ENCODE peak calls at places on chromosomes 11 and 22, in ten cellular contexts. M is activated naive CD4-positive, alpha-beta T cell treated with Interleukin-2 at 50 U/mL for 16 hours; H is activated T-cell treated with anti-CD3 and anti-CD28 coated beads, Interleukin-2, amount 50 U/mL, for 72 hours; B is cardiac fibroblast; R is stimulated activated CD4-positive, alpha-beta T cell treated with anti-CD3 and anti-CD28 coated beads, TNF-alpha, amount 100 ng/mL, for 1 hour; G is KG1; W is AG04450; U is NCI-H748 treated with DMSO at 0.1 percent for 48 hours; A is GM23338; S is lung. Y is an unnamed sample.
A peak's percentile ranks its signal among the peaks of the same experiment; 100 is the strongest.

GRCh38 chr11:9092846-9093778 is 1.7 kb upstream of the SCUBE2 start:
- DNase-seq in M (no peak), H (no peak), B (peak; percentile 6), R (no peak), G (no peak), W (no peak), U (no peak), A (no peak), S (no peak), Y (no peak)

GRCh38 chr11:134763030-134763388 is 351.0 kb upstream of the B3GAT1 start:
- DNase-seq in M (no peak), H (no peak), B (no peak), R (no peak), G (no peak), W (no peak), U (no peak), A (no peak), S (no peak), Y (no peak)

GRCh38 chr11:34203377-34203801 is 98.0 kb downstream of the NAT10 start:
- DNase-seq in M (no peak), H (no peak), B (no peak), R (no peak), G (no peak), W (no peak), U (no peak), A (no peak), S (no peak), Y (peak; percentile 40)

GRCh38 chr11:64036081-64037026 is 623 bp downstream of the FLRT1 start:
- DNase-seq in M (no peak), H (no peak), B (peak; percentile 37), R (no peak), G (peak; percentile 25), W (no peak), U (no peak), A (peak; percentile 54), S (no peak), Y (no peak)

GRCh38 chr22:44450503-44450902 is 47.5 kb downstream of the RTL6 start:
- DNase-seq in M (no peak), H (no peak), B (no peak), R (no peak), G (no peak), W (no peak), U (no peak), A (no peak), S (no peak), Y (no peak)

GRCh38 chr11:125441648-125442410 is 54.2 kb downstream of the FEZ1 start:
- DNase-seq in M (no peak), H (no peak), B (no peak), R (no peak), G (no peak), W (no peak), U (no peak), A (peak; percentile 83), S (no peak), Y (peak; percentile 74)

GRCh38 chr11:34178422-34178821 is 73.0 kb downstream of the NAT10 start:
- DNase-seq in M (no peak), H (no peak), B (no peak), R (no peak), G (no peak), W (no peak), U (no peak), A (no peak), S (no peak), Y (no peak)

GRCh38 chr11:97461934-97462333 is 1072.1 kb downstream of the JRKL start:
- DNase-seq in M (no peak), H (no peak), B (no peak), R (no peak), G (no peak), W (no peak), U (no peak), A (no peak), S (no peak), Y (no peak)

GRCh38 chr22:46746192-46746591 is 8.1 kb upstream of the CERK start:
- DNase-seq in M (no peak), H (no peak), B (no peak), R (no peak), G (no peak), W (no peak), U (no peak), A (no peak), S (no peak), Y (no peak)

GRCh38 chr11:121391914-121392313 is 60.2 kb upstream of the SORL1 start:
- DNase-seq in M (no peak), H (no peak), B (no peak), R (no peak), G (no peak), W (no peak), U (no peak), A (no peak), S (peak; percentile 48), Y (no peak)

GRCh38 chr11:58674609-58675008 is 52.1 kb downstream of the CNTF start:
- DNase-seq in M (no peak), H (no peak), B (no peak), R (no peak), G (no peak), W (no peak), U (no peak), A (no peak), S (no peak), Y (no peak)

GRCh38 chr11:64055077-64055476 is 19.3 kb downstream of the FLRT1 start:
- DNase-seq in M (no peak), H (no peak), B (no peak), R (no peak), G (no peak), W (no peak), U (no peak), A (no peak), S (no peak), Y (peak; percentile 25)

GRCh38 chr11:78840623-78841022 is 266.0 kb upstream of the NARS2 start:
- DNase-seq in M (no peak), H (no peak), B (peak; percentile 46), R (no peak), G (no peak), W (peak; percentile 48), U (no peak), A (no peak), S (no peak), Y (no peak)

GRCh38 chr22:40107756-40108437 is 69.8 kb upstream of the TNRC6B start:
- DNase-seq in M (peak; percentile 15), H (peak; percentile 40), B (peak; percentile 42), R (no peak), G (peak; percentile 48), W (no peak), U (no peak), A (no peak), S (no peak), Y (peak; percentile 11)

GRCh38 chr11:62921201-62921572 is at the start of gene CHRM1:
- DNase-seq in M (no peak), H (no peak), B (no peak), R (no peak), G (no peak), W (no peak), U (no peak), A (no peak), S (no peak), Y (no peak)

GRCh38 chr11:46382644-46383403 is 1.4 kb downstream of the MDK start:
- DNase-seq in M (no peak), H (no peak), B (peak; percentile 61), R (no peak), G (no peak), W (no peak), U (peak; percentile 48), A (peak; percentile 89), S (no peak), Y (peak; percentile 74)

GRCh38 chr11:33772300-33772699 is 2.0 kb downstream of the FBXO3 start:
- DNase-seq in M (no peak), H (no peak), B (peak; percentile 33), R (no peak), G (no peak), W (no peak), U (no peak), A (no peak), S (no peak), Y (peak; percentile 10)

GRCh38 chr11:12682730-12683500 is 8.7 kb downstream of the TEAD1 start:
- DNase-seq in M (no peak), H (no peak), B (no peak), R (no peak), G (no peak), W (no peak), U (no peak), A (no peak), S (no peak), Y (peak; percentile 48)

GRCh38 chr11:72373163-72373562 is 61.2 kb downstream of the CLPB start:
- DNase-seq in M (no peak), H (no peak), B (no peak), R (no peak), G (no peak), W (no peak), U (peak; percentile 45), A (no peak), S (peak; percentile 38), Y (no peak)

GRCh38 chr11:63821411-63821810 is 8.2 kb downstream of the SPINDOC start:
- DNase-seq in M (no peak), H (no peak), B (no peak), R (no peak), G (no peak), W (no peak), U (no peak), A (no peak), S (no peak), Y (no peak)

GRCh38 chr22:32123657-32124056 is 35.4 kb downstream of the C22orf42 start:
- DNase-seq in M (no peak), H (no peak), B (no peak), R (no peak), G (no peak), W (no peak), U (no peak), A (peak; percentile 81), S (no peak), Y (peak; percentile 82)